ENCODE peak calls at places on chromosomes 12 and 14, in four cellular contexts. O is NCI-H2081; D is astrocyte of the spinal cord; K is stimulated activated CD4-positive, alpha-beta T cell treated with anti-CD3 and anti-CD28 coated beads, Interleukin-15, amount 100 ng/mL, for 1 hour. B is an unnamed sample.

GRCh38 chr12:68912916-68913315 is 20.1 kb downstream of the CPM start:
- DNase-seq in O (no peak), D (no peak), K (no peak), B (no peak)

GRCh38 chr12:83473408-83474095 is 786.8 kb downstream of the TMTC2 start:
- DNase-seq in O (no peak), K (no peak), D (no peak), B (no peak)

GRCh38 chr14:73428354-73428824 is 30.0 kb downstream of the NUMB start:
- DNase-seq in D (no peak), O (no peak), K (no peak), B (no peak)

GRCh38 chr12:57459750-57460400 is at the start of gene GLI1:
- DNase-seq in O (no peak), K (no peak), D (no peak), B (peak)

GRCh38 chr14:45810152-45810872 is 557.3 kb upstream of the MIS18BP1 start:
- DNase-seq in O (no peak), K (no peak), D (no peak), B (no peak)

GRCh38 chr14:23294734-23295561 is 7.7 kb downstream of the PPP1R3E start:
- DNase-seq in K (no peak), D (peak), O (peak), B (peak)

GRCh38 chr12:123519151-123520001 is 14.1 kb downstream of the RILPL1 start:
- DNase-seq in O (no peak), D (peak), K (no peak), B (peak)

GRCh38 chr12:57839996-57840395 is 6.5 kb downstream of the CTDSP2 start:
- DNase-seq in K (no peak), D (no peak), O (peak), B (no peak)

GRCh38 chr12:52165096-52165855 is 26.5 kb downstream of the KRT80 start:
- DNase-seq in D (no peak), K (no peak), O (no peak), B (no peak)

B was measured in cardiac muscle cell.